ENCODE peak calls at places on chromosomes 12 and 14, in four cellular contexts. Z is Right ventricle myocardium superior, I is substantia nigra, E is GM23338. D is an unnamed sample.

GRCh38 chr12:67661311-67662011 is 12.9 kb downstream of the DYRK2 start:
- DNase-seq in Z (no peak), I (no peak), E (no peak), D (peak; percentile 88)

GRCh38 chr14:72924332-72924731 is 1.9 kb upstream of the DCAF4 start:
- DNase-seq in I (no peak), E (no peak), Z (peak; percentile 81), D (no peak)

GRCh38 chr12:52405922-52406385 is at the start of gene KRT82:
- DNase-seq in E (no peak), Z (no peak), I (no peak), D (no peak)

GRCh38 chr12:80580254-80580653 is 127.2 kb upstream of the MYF6 start:
- DNase-seq in Z (no peak), I (no peak), E (no peak), D (peak; percentile 85)

GRCh38 chr12:2052861-2053674 is at the start of gene CACNA1C:
- DNase-seq in E (peak; percentile 71), Z (peak; percentile 77), I (no peak), D (no peak)

GRCh38 chr12:124318336-124319020 is 23.6 kb downstream of the RFLNA start:
- DNase-seq in E (peak; percentile 54), I (no peak), Z (no peak), D (no peak)

GRCh38 chr12:77608157-77608755 is 222.4 kb upstream of the NAV3 start:
- DNase-seq in E (no peak), Z (no peak), I (no peak), D (no peak)

GRCh38 chr14:67717048-67717447 is 15.4 kb downstream of the RDH12 start:
- DNase-seq in I (no peak), E (no peak), Z (no peak), D (no peak)

GRCh38 chr12:1593232-1594044 is 943 bp downstream of the FBXL14 start:
- DNase-seq in E (peak; percentile 53), I (no peak), Z (peak; percentile 58), D (no peak)

GRCh38 chr14:90677484-90678045 is 138.7 kb downstream of the TTC7B start:
- DNase-seq in E (no peak), I (no peak), Z (no peak), D (no peak)

GRCh38 chr14:32596390-32596789 is 267.3 kb downstream of the AKAP6 start:
- DNase-seq in E (no peak), I (no peak), Z (no peak), D (no peak)

GRCh38 chr12:132835076-132835870 is 6.6 kb upstream of the GOLGA3 start:
- DNase-seq in Z (no peak), E (no peak), I (no peak), D (no peak)